ENCODE peak calls at places on chromosomes 2 and 18, in four cellular contexts. O is IMR-90, Q is Peyer's patch, J is adrenal gland. B is an unnamed sample.

GRCh38 chr2:158501301-158501700 is 44.5 kb downstream of the PKP4 start:
- DNase-seq in O (no peak), Q (no peak), J (no peak), B (peak; percentile 59)

GRCh38 chr2:136327162-136327852 is 209.4 kb upstream of the CXCR4 start:
- DNase-seq in O (peak; percentile 53), Q (peak; percentile 74), J (peak; percentile 26), B (no peak)

GRCh38 chr2:219081701-219082331 is 21.1 kb upstream of the IHH start:
- DNase-seq in O (no peak), Q (no peak), J (no peak), B (no peak)

GRCh38 chr2:163919717-163920116 is 183.9 kb upstream of the FIGN start:
- DNase-seq in O (no peak), Q (no peak), J (no peak), B (no peak)

GRCh38 chr2:174465327-174465726 is 21.5 kb downstream of the GPR155 start:
- DNase-seq in O (no peak), Q (no peak), J (no peak), B (no peak)

GRCh38 chr2:216583606-216584005 is 49.6 kb upstream of the IGFBP2 start:
- DNase-seq in O (no peak), Q (no peak), J (no peak), B (no peak)

GRCh38 chr2:135803276-135803675 is 33.7 kb downstream of the LCT start:
- DNase-seq in O (no peak), Q (no peak), J (no peak), B (no peak)

GRCh38 chr2:217527586-217528202 is 475.1 kb downstream of the TNS1 start:
- DNase-seq in O (peak; percentile 52), Q (no peak), J (no peak), B (no peak)

GRCh38 chr18:26322892-26323653 is 96.8 kb downstream of the TAF4B start:
- DNase-seq in O (peak; percentile 56), Q (no peak), J (no peak), B (no peak)

GRCh38 chr2:75788925-75789324 is 78.2 kb upstream of the GCFC2 start:
- DNase-seq in O (no peak), Q (no peak), J (no peak), B (no peak)

GRCh38 chr2:184598313-184599053 is at the start of gene ZNF804A:
- DNase-seq in O (peak; percentile 52), Q (peak; percentile 83), J (peak; percentile 28), B (peak; percentile 64)

GRCh38 chr18:51400721-51401120 is 203.2 kb upstream of the MEX3C start:
- DNase-seq in O (no peak), Q (no peak), J (no peak), B (no peak)

GRCh38 chr2:30336978-30337841 is 105.9 kb downstream of the LBH start:
- DNase-seq in O (peak; percentile 36), Q (peak; percentile 75), J (no peak), B (no peak)

GRCh38 chr2:191321861-191322662 is 76.9 kb downstream of the MYO1B start:
- DNase-seq in O (peak; percentile 51), Q (peak; percentile 21), J (no peak), B (no peak)

GRCh38 chr18:73690222-73690621 is 457.4 kb downstream of the FBXO15 start:
- DNase-seq in O (no peak), Q (no peak), J (no peak), B (no peak)

GRCh38 chr2:238306680-238306998 is 13.7 kb upstream of the TRAF3IP1 start:
- DNase-seq in O (no peak), Q (no peak), J (no peak), B (peak; percentile 42)

GRCh38 chr2:39542523-39542922 is 105.4 kb upstream of the MAP4K3 start:
- DNase-seq in O (no peak), Q (no peak), J (no peak), B (no peak)

GRCh38 chr18:56233595-56233994 is 404.8 kb downstream of the TXNL1 start:
- DNase-seq in O (peak; percentile 92), Q (no peak), J (peak; percentile 42), B (peak; percentile 66)

GRCh38 chr2:177474301-177474700 is 81.7 kb downstream of the AGPS start:
- DNase-seq in O (no peak), Q (no peak), J (no peak), B (no peak)

GRCh38 chr2:120346034-120346666 is at the start of gene INHBB:
- DNase-seq in O (no peak), Q (no peak), J (no peak), B (no peak)

GRCh38 chr18:55280515-55280914 is 307.5 kb downstream of the TCF4 start:
- DNase-seq in O (peak; percentile 42), Q (no peak), J (no peak), B (no peak)

GRCh38 chr2:166361351-166362153 is 14.2 kb downstream of the SCN9A start:
- DNase-seq in O (peak; percentile 69), Q (no peak), J (no peak), B (no peak)

DNA sequence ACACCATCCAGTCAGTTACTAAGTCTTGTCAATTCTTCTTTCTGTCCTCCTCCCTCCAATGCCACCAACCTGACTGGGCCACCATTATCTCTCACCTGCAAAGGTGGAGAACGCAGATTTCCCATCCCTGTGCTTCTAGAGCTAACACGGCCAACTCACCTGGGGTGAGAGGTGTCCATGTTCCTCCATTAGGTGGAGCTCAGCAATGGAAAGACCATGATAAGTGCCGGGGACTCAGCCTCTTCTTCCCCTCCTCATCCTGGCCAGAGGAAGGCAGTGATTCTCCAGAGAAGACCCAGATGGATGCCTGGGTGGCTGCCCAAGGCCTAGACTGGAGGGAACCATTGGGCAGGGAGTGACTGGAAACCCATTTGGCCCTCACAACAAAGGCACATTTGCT is 48.1 kb upstream of the SLC1A4 start:
- DNase-seq in O (no peak), Q (no peak), J (no peak), B (no peak)
- H3K4me1 ChIP-seq in O (peaks cover 3% of the 10 kb centered on the region), Q (no peaks in the 10 kb centered on the region), J (peaks cover 25% of the 10 kb centered on the region), B (peaks cover 5% of the 10 kb centered on the region)

GRCh38 chr18:10951631-10952544 is 197.5 kb downstream of the PIEZO2 start:
- DNase-seq in O (no peak), Q (no peak), J (no peak), B (no peak)

GRCh38 chr18:10948421-10948820 is 200.9 kb downstream of the PIEZO2 start:
- DNase-seq in O (no peak), Q (no peak), J (no peak), B (no peak)

GRCh38 chr18:10950876-10951630 is 198.3 kb downstream of the PIEZO2 start:
- DNase-seq in O (no peak), Q (no peak), J (no peak), B (no peak)

GRCh38 chr18:10949655-10950054 is 199.7 kb downstream of the PIEZO2 start:
- DNase-seq in O (peak; percentile 2), Q (no peak), J (no peak), B (no peak)

DNA sequence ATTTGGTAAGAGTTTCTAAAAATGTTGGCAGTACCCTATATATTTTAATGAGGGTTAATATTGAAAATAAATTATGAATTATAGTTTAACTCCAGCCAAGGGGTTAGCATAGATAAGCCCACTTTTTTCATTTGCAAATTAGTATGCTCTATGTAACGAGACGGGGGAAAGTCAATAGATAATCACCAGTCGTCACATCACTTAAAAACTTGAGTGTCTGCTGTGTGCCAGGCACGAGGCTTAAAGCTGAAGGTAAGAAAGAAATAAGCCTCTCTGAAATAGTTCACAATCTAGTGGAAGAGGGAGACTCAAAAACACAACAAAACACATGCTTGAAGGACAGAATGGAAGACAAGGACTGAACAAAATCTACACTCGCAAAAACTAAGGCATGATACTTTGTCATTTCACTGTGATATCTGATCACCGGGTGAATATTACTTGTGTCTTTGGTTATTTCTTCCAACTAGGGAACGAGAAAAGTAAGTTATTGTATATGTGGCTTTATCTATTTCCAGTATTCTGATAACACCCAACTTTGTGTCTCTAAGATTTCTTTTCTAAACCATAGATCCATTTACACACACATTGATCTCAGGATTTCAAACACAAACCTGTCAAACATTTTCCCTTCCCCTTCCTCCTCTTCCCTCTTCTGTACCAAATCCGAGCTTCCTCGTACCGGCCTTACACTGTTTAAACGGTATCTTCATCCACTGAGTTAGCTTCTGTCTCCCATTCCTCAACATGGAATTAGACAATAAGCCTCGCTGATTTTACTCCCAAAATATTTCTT is 199.1 kb downstream of the PIEZO2 start:
- DNase-seq in O (no peak), Q (no peak), J (no peak), B (no peak)
- TF ChIP-seq POLR2A in O (no peak), Q (no peak), J (no peak), B (no peak)

GRCh38 chr2:172101707-172102158 is 967 bp downstream of the DLX2 start:
- DNase-seq in O (no peak), Q (no peak), J (no peak), B (peak; percentile 29)
- H3K4me1 ChIP-seq in O (peaks cover 14% of the 10 kb centered on the region), Q (no peaks in the 10 kb centered on the region), J (peaks cover 53% of the 10 kb centered on the region), B (peaks cover 80% of the 10 kb centered on the region)

DNA sequence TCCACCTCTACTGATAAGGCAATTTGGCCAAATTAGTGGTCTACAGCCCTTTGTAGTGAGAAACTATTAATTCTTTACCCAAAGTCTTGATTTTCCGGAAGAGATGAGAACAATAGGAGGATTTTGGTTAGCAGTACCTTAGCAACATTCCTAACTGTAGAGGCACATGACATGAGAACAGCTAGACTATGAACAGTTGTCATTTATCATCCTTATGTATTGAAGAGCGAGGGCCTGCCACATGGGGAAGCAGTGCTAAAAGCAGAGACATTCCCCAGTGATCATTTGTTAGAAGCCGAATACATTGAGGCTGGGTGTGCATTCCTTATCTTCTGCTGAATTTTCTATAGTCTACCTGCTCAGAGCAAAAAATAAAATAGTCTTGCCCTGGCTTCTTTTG is 65.2 kb downstream of the RBBP8 start:
- DNase-seq in O (no peak), Q (no peak), J (no peak), B (no peak)
- TF ChIP-seq POLR2A in O (no peak), Q (no peak), J (no peak), B (no peak)

DNA sequence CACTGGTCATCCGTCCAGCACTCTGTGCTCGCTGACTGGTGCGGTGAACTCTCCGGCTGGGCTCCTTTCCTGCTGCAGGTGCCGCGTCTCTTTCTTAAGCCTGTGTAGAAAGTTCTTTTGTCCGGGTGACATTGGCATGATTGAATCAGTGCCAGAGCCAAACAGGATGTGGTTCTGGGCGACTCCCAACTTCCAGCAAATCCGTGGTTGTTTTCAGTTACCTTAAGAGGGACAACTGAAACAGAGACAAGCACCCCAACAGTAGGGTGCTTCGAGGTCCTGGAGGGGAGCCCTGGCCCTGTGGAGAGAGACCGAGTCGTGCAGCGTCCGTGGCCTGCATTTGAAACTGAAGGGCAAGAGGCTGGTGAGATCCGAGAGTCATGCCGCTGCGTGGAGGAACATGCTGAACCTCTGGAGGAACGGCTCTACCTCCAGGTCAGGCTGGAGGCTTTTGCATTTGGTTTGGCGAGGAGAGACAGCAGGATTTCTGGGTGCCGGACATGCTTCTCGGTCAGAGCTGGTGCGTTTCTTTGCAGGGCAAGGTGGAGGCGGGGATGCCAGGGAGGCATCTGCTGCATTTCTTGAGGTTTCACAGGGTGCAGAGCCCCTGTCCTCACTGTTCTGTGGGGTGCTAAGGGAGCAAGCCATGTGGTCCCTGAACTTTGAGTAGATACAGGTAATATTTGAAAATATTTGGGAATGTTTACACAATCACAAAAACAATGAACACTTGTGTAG is 26.8 kb downstream of the SH3BP4 start:
- DNase-seq in O (peak; percentile 61), Q (no peak), J (no peak), B (no peak)
- H3K4me1 ChIP-seq in O (peaks cover 55% of the 10 kb centered on the region), Q (peaks cover 4% of the 10 kb centered on the region), J (peaks cover 32% of the 10 kb centered on the region), B (peaks cover 70% of the 10 kb centered on the region)

GRCh38 chr18:46331316-46331715 is 227.1 kb downstream of the HAUS1 start:
- DNase-seq in O (no peak), Q (no peak), J (no peak), B (no peak)

GRCh38 chr18:46333371-46334199 is 229.4 kb downstream of the HAUS1 start:
- DNase-seq in O (no peak), Q (no peak), J (no peak), B (peak; percentile 56)

GRCh38 chr18:46334200-46334553 is 230.0 kb downstream of the HAUS1 start:
- DNase-seq in O (no peak), Q (no peak), J (no peak), B (peak; percentile 50)

GRCh38 chr18:46332286-46332801 is 228.2 kb downstream of the HAUS1 start:
- DNase-seq in O (no peak), Q (no peak), J (no peak), B (no peak)

GRCh38 chr18:46332956-46333355 is 228.8 kb downstream of the HAUS1 start:
- DNase-seq in O (no peak), Q (no peak), J (no peak), B (no peak)
- TF ChIP-seq POLR2A in O (no peak), Q (no peak), J (no peak), B (no peak)